ENCODE peak calls at places on chromosome 20, in six cellular contexts. One of them, this sample, is unnamed.

GRCh38 chr20:23232219-23232581 is 118.4 kb upstream of the NXT1 start:
- DNase-seq in CD4-positive, alpha-beta T cell: no peak
- DNase-seq in HS-27A: no peak
- DNase-seq in fibroblast of pulmonary artery: no peak
- DNase-seq in endodermal cell: no peak
- DNase-seq in foreskin keratinocyte: no peak
- DNase-seq in this sample: no peak

GRCh38 chr20:7346562-7346961 is 579.1 kb downstream of the BMP2 start:
- DNase-seq in CD4-positive, alpha-beta T cell: no peak
- DNase-seq in HS-27A: peak
- DNase-seq in fibroblast of pulmonary artery: no peak
- DNase-seq in endodermal cell: no peak
- DNase-seq in foreskin keratinocyte: peak
- DNase-seq in this sample: peak

GRCh38 chr20:37464173-37464572 is 56.9 kb upstream of the NNAT start:
- DNase-seq in CD4-positive, alpha-beta T cell: no peak
- DNase-seq in HS-27A: no peak
- DNase-seq in fibroblast of pulmonary artery: no peak
- DNase-seq in endodermal cell: no peak
- DNase-seq in foreskin keratinocyte: no peak
- DNase-seq in this sample: no peak

GRCh38 chr20:419556-420168 is 11.6 kb downstream of the RBCK1 start:
- DNase-seq in CD4-positive, alpha-beta T cell: no peak
- DNase-seq in HS-27A: no peak
- DNase-seq in fibroblast of pulmonary artery: no peak
- DNase-seq in endodermal cell: no peak
- DNase-seq in foreskin keratinocyte: no peak
- DNase-seq in this sample: no peak

GRCh38 chr20:44187054-44187762 is at the start of gene JPH2:
- DNase-seq in CD4-positive, alpha-beta T cell: no peak
- DNase-seq in HS-27A: peak
- DNase-seq in fibroblast of pulmonary artery: peak
- DNase-seq in endodermal cell: peak
- DNase-seq in foreskin keratinocyte: peak
- DNase-seq in this sample: peak

GRCh38 chr20:38197217-38198008 is 32.3 kb upstream of the TGM2 start:
- DNase-seq in CD4-positive, alpha-beta T cell: no peak
- DNase-seq in HS-27A: no peak
- DNase-seq in fibroblast of pulmonary artery: peak
- DNase-seq in endodermal cell: peak
- DNase-seq in foreskin keratinocyte: no peak
- DNase-seq in this sample: peak

GRCh38 chr20:57743450-57744095 is 33.8 kb upstream of the PMEPA1 start:
- DNase-seq in CD4-positive, alpha-beta T cell: no peak
- DNase-seq in HS-27A: no peak
- DNase-seq in fibroblast of pulmonary artery: no peak
- DNase-seq in endodermal cell: no peak
- DNase-seq in foreskin keratinocyte: no peak
- DNase-seq in this sample: no peak

GRCh38 chr20:17825949-17826843 is 126.4 kb downstream of the BANF2 start:
- DNase-seq in CD4-positive, alpha-beta T cell: no peak
- DNase-seq in HS-27A: no peak
- DNase-seq in fibroblast of pulmonary artery: no peak
- DNase-seq in endodermal cell: no peak
- DNase-seq in foreskin keratinocyte: no peak
- DNase-seq in this sample: peak

GRCh38 chr20:6034134-6034969 is 19.5 kb downstream of the LRRN4 start:
- DNase-seq in CD4-positive, alpha-beta T cell: no peak
- DNase-seq in HS-27A: no peak
- DNase-seq in fibroblast of pulmonary artery: peak
- DNase-seq in endodermal cell: no peak
- DNase-seq in foreskin keratinocyte: no peak
- DNase-seq in this sample: peak

GRCh38 chr20:40583195-40583594 is 105.8 kb downstream of the MAFB start:
- DNase-seq in CD4-positive, alpha-beta T cell: no peak
- DNase-seq in HS-27A: no peak
- DNase-seq in fibroblast of pulmonary artery: no peak
- DNase-seq in endodermal cell: peak
- DNase-seq in foreskin keratinocyte: no peak
- DNase-seq in this sample: no peak

GRCh38 chr20:7490288-7490687 is 450.0 kb downstream of the HAO1 start:
- DNase-seq in CD4-positive, alpha-beta T cell: no peak
- DNase-seq in HS-27A: no peak
- DNase-seq in fibroblast of pulmonary artery: no peak
- DNase-seq in endodermal cell: no peak
- DNase-seq in foreskin keratinocyte: no peak
- DNase-seq in this sample: peak

GRCh38 chr20:57772349-57772964 is 62.6 kb upstream of the PMEPA1 start:
- DNase-seq in CD4-positive, alpha-beta T cell: no peak
- DNase-seq in HS-27A: peak
- DNase-seq in fibroblast of pulmonary artery: peak
- DNase-seq in endodermal cell: peak
- DNase-seq in foreskin keratinocyte: peak
- DNase-seq in this sample: peak

GRCh38 chr20:57501461-57502330 is 23.2 kb downstream of the CTCFL start:
- DNase-seq in CD4-positive, alpha-beta T cell: no peak
- DNase-seq in HS-27A: no peak
- DNase-seq in fibroblast of pulmonary artery: no peak
- DNase-seq in endodermal cell: peak
- DNase-seq in foreskin keratinocyte: no peak
- DNase-seq in this sample: no peak

GRCh38 chr20:32018269-32019155 is 8.3 kb downstream of the CCM2L start:
- DNase-seq in CD4-positive, alpha-beta T cell: peak
- DNase-seq in HS-27A: no peak
- DNase-seq in fibroblast of pulmonary artery: no peak
- DNase-seq in endodermal cell: peak
- DNase-seq in foreskin keratinocyte: no peak
- DNase-seq in this sample: no peak

GRCh38 chr20:54275359-54276108 is 67.6 kb downstream of the PFDN4 start:
- DNase-seq in CD4-positive, alpha-beta T cell: no peak
- DNase-seq in HS-27A: no peak
- DNase-seq in fibroblast of pulmonary artery: no peak
- DNase-seq in endodermal cell: no peak
- DNase-seq in foreskin keratinocyte: no peak
- DNase-seq in this sample: no peak

This sample was measured in cardiac fibroblast.